ENCODE peak calls at places on chromosomes 11 and 22, in nine cellular contexts. R is lower leg skin, N is A549, C is fibroblast of the aortic adventitia, W is fibroblast of villous mesenchyme, F is astrocyte of the spinal cord, U is brain microvascular endothelial cell, X is IMR-90, S is neural progenitor cell. G is an unnamed sample.

GRCh38 chr11:119120639-119121007 is 757 bp upstream of the HINFP start:
- DNase-seq in R (no peak), N (no peak), C (peak; percentile 64), W (peak; percentile 20), F (peak; percentile 75), U (no peak), X (peak; percentile 70), S (peak; percentile 56), G (no peak)

GRCh38 chr11:30919389-30920172 is 333.4 kb upstream of the MPPED2 start:
- DNase-seq in R (no peak), N (no peak), C (peak; percentile 13), W (no peak), F (no peak), U (no peak), X (peak; percentile 39), S (no peak), G (no peak)

GRCh38 chr22:50216684-50217520 is 16.1 kb downstream of the SELENOO start:
- DNase-seq in R (no peak), N (no peak), C (no peak), W (no peak), F (no peak), U (no peak), X (no peak), S (no peak), G (no peak)

GRCh38 chr11:57644748-57645715 is 4.7 kb downstream of the YPEL4 start:
- DNase-seq in R (peak; percentile 79), N (peak; percentile 85), C (peak; percentile 74), W (peak; percentile 81), F (peak; percentile 74), U (peak; percentile 62), X (peak; percentile 67), S (peak; percentile 92), G (no peak)

GRCh38 chr11:74682731-74683278 is 48.4 kb downstream of the CHRDL2 start:
- DNase-seq in R (no peak), N (no peak), C (no peak), W (no peak), F (no peak), U (no peak), X (no peak), S (no peak), G (no peak)

GRCh38 chr11:111530091-111530490 is 10.4 kb upstream of the LAYN start:
- DNase-seq in R (no peak), N (no peak), C (peak; percentile 26), W (peak; percentile 56), F (peak; percentile 35), U (no peak), X (no peak), S (no peak), G (no peak)

GRCh38 chr22:44244265-44244822 is 63.6 kb downstream of the PARVG start:
- DNase-seq in R (no peak), N (no peak), C (no peak), W (no peak), F (no peak), U (no peak), X (no peak), S (no peak), G (no peak)

GRCh38 chr11:69496631-69497220 is 15.3 kb downstream of the LINC01488 start:
- DNase-seq in R (no peak), N (peak; percentile 28), C (no peak), W (no peak), F (no peak), U (no peak), X (peak; percentile 70), S (no peak), G (no peak)

GRCh38 chr11:134433806-134434205 is 21.8 kb upstream of the B3GAT1 start:
- DNase-seq in R (no peak), N (no peak), C (no peak), W (no peak), F (no peak), U (no peak), X (no peak), S (no peak), G (no peak)

GRCh38 chr11:75150079-75150478 is 828 bp upstream of the SLCO2B1 start:
- DNase-seq in R (no peak), N (no peak), C (no peak), W (no peak), F (no peak), U (no peak), X (no peak), S (no peak), G (no peak)

GRCh38 chr11:19947521-19948114 is 212.7 kb downstream of the DBX1 start:
- DNase-seq in R (no peak), N (no peak), C (peak; percentile 59), W (no peak), F (no peak), U (no peak), X (no peak), S (no peak), G (no peak)

GRCh38 chr11:15006139-15006759 is 34.1 kb upstream of the CALCA start:
- DNase-seq in R (no peak), N (no peak), C (peak; percentile 67), W (peak; percentile 58), F (peak; percentile 51), U (peak; percentile 34), X (peak; percentile 46), S (peak; percentile 26), G (peak; percentile 34)

GRCh38 chr11:78427615-78428272 is 10.1 kb upstream of the GAB2 start:
- DNase-seq in R (no peak), N (no peak), C (no peak), W (no peak), F (no peak), U (no peak), X (no peak), S (no peak), G (no peak)

GRCh38 chr11:13349046-13349445 is 71.5 kb downstream of the BMAL1 start:
- DNase-seq in R (no peak), N (no peak), C (no peak), W (no peak), F (no peak), U (no peak), X (no peak), S (no peak), G (no peak)

GRCh38 chr22:19821523-19822300 is 33.0 kb downstream of the GNB1L start:
- DNase-seq in R (no peak), N (no peak), C (no peak), W (no peak), F (no peak), U (no peak), X (no peak), S (no peak), G (no peak)

GRCh38 chr11:85725510-85726258 is 39.7 kb upstream of the CCDC89 start:
- DNase-seq in R (no peak), N (peak; percentile 41), C (peak; percentile 94), W (peak; percentile 88), F (peak; percentile 91), U (peak; percentile 34), X (peak; percentile 97), S (no peak), G (peak; percentile 77)

GRCh38 chr11:19187101-19187500 is 14.7 kb downstream of the CSRP3 start:
- DNase-seq in R (no peak), N (no peak), C (peak; percentile 37), W (no peak), F (peak; percentile 61), U (no peak), X (peak; percentile 58), S (no peak), G (no peak)

DNA sequence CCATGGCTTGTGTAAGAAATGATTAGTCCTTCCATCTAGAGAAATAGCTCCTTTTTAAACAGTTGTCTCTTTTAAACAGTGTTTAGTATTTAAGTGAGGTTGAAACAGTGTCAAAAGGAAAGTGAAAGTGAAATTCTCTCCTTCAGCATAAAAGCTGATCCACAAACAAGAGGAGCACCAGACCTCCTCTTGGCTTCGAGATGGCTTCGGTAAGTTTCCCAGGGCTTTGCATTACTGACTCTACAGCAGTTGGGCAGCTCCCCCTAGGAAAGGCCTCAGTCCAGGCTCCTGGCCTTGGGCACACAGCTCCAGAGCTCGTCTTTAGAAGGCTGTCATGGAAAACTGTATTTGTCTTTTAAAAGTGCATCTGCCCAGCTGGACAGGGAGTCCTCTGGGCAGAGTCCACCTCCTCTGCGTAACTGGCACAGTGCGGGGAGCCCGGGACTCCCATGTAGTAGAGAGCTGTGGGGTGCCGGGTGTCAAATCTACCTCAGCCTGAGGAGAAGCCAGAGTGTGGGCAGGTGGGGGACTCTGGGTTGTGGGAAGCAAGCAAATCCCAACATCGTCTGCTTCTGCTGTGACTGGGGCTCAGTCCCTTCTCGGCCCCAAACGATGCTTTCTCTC is at the start of gene PLAAT4:
- DNase-seq in R (no peak), N (no peak), C (peak; percentile 79), W (peak; percentile 89), F (peak; percentile 81), U (peak; percentile 53), X (peak; percentile 58), S (no peak), G (no peak)
- TF ChIP-seq CTCF in R (no peak), N (no peak), C (no peak), W (no peak), F (peak; percentile 28), U (peak; percentile 5), X (no peak), S (no peak), G (peak; percentile 17)

DNA sequence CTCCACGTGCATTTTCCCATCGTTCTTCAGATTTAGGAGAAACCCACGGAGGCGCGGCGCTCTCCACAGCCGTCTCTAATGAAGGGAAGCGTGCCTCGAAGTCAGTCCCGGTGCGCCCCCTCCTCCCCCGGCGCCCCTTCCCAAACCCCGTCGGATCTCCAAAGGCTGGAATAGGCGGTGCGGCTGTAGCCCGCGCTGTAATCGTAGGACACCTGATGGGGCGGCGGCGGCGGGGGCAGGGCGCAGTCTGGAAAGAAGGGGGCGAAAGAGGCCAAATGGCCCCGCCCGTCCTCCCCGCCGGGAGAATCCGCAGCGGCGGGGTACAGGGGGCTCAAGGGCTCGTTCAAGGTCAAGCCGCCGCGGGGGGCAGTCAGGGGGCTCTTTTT is 1.3 kb downstream of the FAM181B start:
- DNase-seq in R (no peak), N (no peak), C (no peak), W (no peak), F (no peak), U (no peak), X (no peak), S (peak; percentile 50), G (no peak)
- H3K4me3 ChIP-seq in R (no peak overlapping the region), N (peak overlapping the region; percentile 52), C (no peak overlapping the region), W (no peak overlapping the region), F (no peak overlapping the region), U (no peak overlapping the region), X (no peak overlapping the region), S (peak overlapping the region; percentile 59), G (peak overlapping the region; percentile 37)

GRCh38 chr11:81098471-81098870 is 1635.2 kb downstream of the FAM181B start:
- DNase-seq in R (no peak), N (no peak), C (no peak), W (no peak), F (no peak), U (no peak), X (no peak), S (no peak), G (no peak)

GRCh38 chr11:81104051-81104450 is 1629.6 kb downstream of the FAM181B start:
- DNase-seq in R (no peak), N (no peak), C (no peak), W (no peak), F (no peak), U (no peak), X (no peak), S (no peak), G (no peak)
- TF ChIP-seq CTCF in R (no peak), N (no peak), C (no peak), W (no peak), F (no peak), U (no peak), X (no peak), S (no peak), G (no peak)

GRCh38 chr11:26599421-26599820 is 27.4 kb upstream of the MUC15 start:
- DNase-seq in R (no peak), N (no peak), C (peak; percentile 49), W (peak; percentile 10), F (peak; percentile 58), U (peak; percentile 84), X (no peak), S (no peak), G (no peak)

GRCh38 chr11:26599876-26600434 is 27.9 kb upstream of the MUC15 start:
- DNase-seq in R (no peak), N (no peak), C (no peak), W (no peak), F (no peak), U (no peak), X (no peak), S (no peak), G (no peak)
- H3K4me3 ChIP-seq in R (no peak overlapping the region), N (no peak overlapping the region), C (no peak overlapping the region), W (no peak overlapping the region), F (no peak overlapping the region), U (no peak overlapping the region), X (no peak overlapping the region), S (no peak overlapping the region), G (no peak overlapping the region)